ENCODE peak calls at places on chromosomes 12 and 14, in nine cellular contexts. One of them, this sample, is unnamed.

GRCh38 chr14:104305511-104306449 is 167.4 kb downstream of the KIF26A start:
- DNase-seq in dorsolateral prefrontal cortex: no peak
- DNase-seq in GM20000: no peak
- DNase-seq in psoas muscle: no peak
- DNase-seq in A549: no peak
- DNase-seq in fibroblast of lung: no peak
- DNase-seq in progenitor cell of endocrine pancreas: no peak
- DNase-seq in GM12865: no peak
- DNase-seq in RWPE1: no peak
- DNase-seq in this sample: no peak

GRCh38 chr14:93056840-93057585 is 58.7 kb downstream of the ITPK1 start:
- DNase-seq in RWPE1: no peak
- DNase-seq in A549: no peak
- DNase-seq in psoas muscle: no peak
- DNase-seq in GM12865: no peak
- DNase-seq in fibroblast of lung: no peak
- DNase-seq in GM20000: no peak
- DNase-seq in dorsolateral prefrontal cortex: peak
- DNase-seq in progenitor cell of endocrine pancreas: no peak
- DNase-seq in this sample: no peak

GRCh38 chr12:2387051-2387834 is 334.5 kb downstream of the CACNA1C start:
- DNase-seq in psoas muscle: no peak
- DNase-seq in GM12865: peak
- DNase-seq in dorsolateral prefrontal cortex: no peak
- DNase-seq in A549: no peak
- DNase-seq in GM20000: peak
- DNase-seq in progenitor cell of endocrine pancreas: no peak
- DNase-seq in RWPE1: no peak
- DNase-seq in fibroblast of lung: peak
- DNase-seq in this sample: no peak

GRCh38 chr14:101908795-101909194 is 55.6 kb upstream of the DYNC1H1 start:
- DNase-seq in progenitor cell of endocrine pancreas: no peak
- DNase-seq in GM12865: no peak
- DNase-seq in fibroblast of lung: no peak
- DNase-seq in dorsolateral prefrontal cortex: no peak
- DNase-seq in GM20000: no peak
- DNase-seq in psoas muscle: no peak
- DNase-seq in A549: no peak
- DNase-seq in RWPE1: no peak
- DNase-seq in this sample: no peak

GRCh38 chr12:62656576-62657362 is 190.1 kb downstream of the MON2 start:
- DNase-seq in A549: no peak
- DNase-seq in psoas muscle: no peak
- DNase-seq in fibroblast of lung: no peak
- DNase-seq in GM20000: no peak
- DNase-seq in progenitor cell of endocrine pancreas: no peak
- DNase-seq in dorsolateral prefrontal cortex: no peak
- DNase-seq in GM12865: no peak
- DNase-seq in RWPE1: no peak
- DNase-seq in this sample: no peak

GRCh38 chr12:80677994-80678393 is 29.4 kb upstream of the MYF6 start:
- DNase-seq in dorsolateral prefrontal cortex: no peak
- DNase-seq in fibroblast of lung: no peak
- DNase-seq in GM20000: no peak
- DNase-seq in progenitor cell of endocrine pancreas: no peak
- DNase-seq in GM12865: no peak
- DNase-seq in RWPE1: no peak
- DNase-seq in psoas muscle: no peak
- DNase-seq in A549: no peak
- DNase-seq in this sample: no peak

GRCh38 chr12:111444314-111444705 is 38.6 kb downstream of the SH2B3 start:
- DNase-seq in progenitor cell of endocrine pancreas: no peak
- DNase-seq in fibroblast of lung: peak
- DNase-seq in A549: no peak
- DNase-seq in dorsolateral prefrontal cortex: no peak
- DNase-seq in psoas muscle: no peak
- DNase-seq in GM20000: peak
- DNase-seq in GM12865: peak
- DNase-seq in RWPE1: no peak
- DNase-seq in this sample: no peak

GRCh38 chr14:22088614-22089359 is 415.2 kb upstream of the OR4E1 start:
- DNase-seq in RWPE1: no peak
- DNase-seq in psoas muscle: no peak
- DNase-seq in dorsolateral prefrontal cortex: no peak
- DNase-seq in progenitor cell of endocrine pancreas: no peak
- DNase-seq in A549: no peak
- DNase-seq in GM12865: no peak
- DNase-seq in fibroblast of lung: peak
- DNase-seq in GM20000: no peak
- DNase-seq in this sample: no peak

GRCh38 chr12:49367381-49368239 is at the start of gene SPATS2:
- DNase-seq in A549: no peak
- DNase-seq in GM12865: peak
- DNase-seq in fibroblast of lung: peak
- DNase-seq in dorsolateral prefrontal cortex: peak
- DNase-seq in GM20000: no peak
- DNase-seq in RWPE1: no peak
- DNase-seq in psoas muscle: peak
- DNase-seq in progenitor cell of endocrine pancreas: no peak
- DNase-seq in this sample: peak

GRCh38 chr12:110505332-110505731 is 3.2 kb downstream of the RAD9B start:
- DNase-seq in dorsolateral prefrontal cortex: no peak
- DNase-seq in psoas muscle: no peak
- DNase-seq in GM20000: no peak
- DNase-seq in GM12865: no peak
- DNase-seq in progenitor cell of endocrine pancreas: no peak
- DNase-seq in RWPE1: no peak
- DNase-seq in A549: no peak
- DNase-seq in fibroblast of lung: no peak
- DNase-seq in this sample: no peak

GRCh38 chr12:132030367-132031038 is 80.8 kb downstream of the EP400 start:
- DNase-seq in progenitor cell of endocrine pancreas: no peak
- DNase-seq in GM12865: no peak
- DNase-seq in A549: no peak
- DNase-seq in dorsolateral prefrontal cortex: peak
- DNase-seq in fibroblast of lung: peak
- DNase-seq in GM20000: no peak
- DNase-seq in RWPE1: no peak
- DNase-seq in psoas muscle: no peak
- DNase-seq in this sample: no peak

GRCh38 chr12:28775556-28775955 is 373.5 kb upstream of the FAR2 start:
- DNase-seq in dorsolateral prefrontal cortex: no peak
- DNase-seq in GM20000: no peak
- DNase-seq in progenitor cell of endocrine pancreas: no peak
- DNase-seq in GM12865: no peak
- DNase-seq in fibroblast of lung: no peak
- DNase-seq in psoas muscle: no peak
- DNase-seq in A549: no peak
- DNase-seq in RWPE1: no peak
- DNase-seq in this sample: no peak

GRCh38 chr12:91974541-91974940 is 171.1 kb downstream of the BTG1 start:
- DNase-seq in dorsolateral prefrontal cortex: no peak
- DNase-seq in GM20000: no peak
- DNase-seq in A549: no peak
- DNase-seq in RWPE1: no peak
- DNase-seq in fibroblast of lung: peak
- DNase-seq in GM12865: no peak
- DNase-seq in progenitor cell of endocrine pancreas: no peak
- DNase-seq in psoas muscle: no peak
- DNase-seq in this sample: no peak

GRCh38 chr12:75979181-75979580 is 52.4 kb downstream of the PHLDA1 start:
- DNase-seq in GM20000: no peak
- DNase-seq in fibroblast of lung: peak
- DNase-seq in dorsolateral prefrontal cortex: no peak
- DNase-seq in psoas muscle: no peak
- DNase-seq in GM12865: peak
- DNase-seq in A549: no peak
- DNase-seq in progenitor cell of endocrine pancreas: no peak
- DNase-seq in RWPE1: peak
- DNase-seq in this sample: no peak

GRCh38 chr12:124745891-124746570 is 117.6 kb downstream of the SCARB1 start:
- DNase-seq in fibroblast of lung: peak
- DNase-seq in A549: peak
- DNase-seq in GM12865: no peak
- DNase-seq in dorsolateral prefrontal cortex: peak
- DNase-seq in RWPE1: peak
- DNase-seq in progenitor cell of endocrine pancreas: peak
- DNase-seq in psoas muscle: peak
- DNase-seq in GM20000: no peak
- DNase-seq in this sample: no peak

GRCh38 chr14:89833120-89833521 is 121.4 kb downstream of the EFCAB11 start:
- DNase-seq in A549: no peak
- DNase-seq in fibroblast of lung: peak
- DNase-seq in psoas muscle: no peak
- DNase-seq in dorsolateral prefrontal cortex: no peak
- DNase-seq in progenitor cell of endocrine pancreas: no peak
- DNase-seq in GM12865: no peak
- DNase-seq in GM20000: no peak
- DNase-seq in RWPE1: no peak
- DNase-seq in this sample: no peak

DNA sequence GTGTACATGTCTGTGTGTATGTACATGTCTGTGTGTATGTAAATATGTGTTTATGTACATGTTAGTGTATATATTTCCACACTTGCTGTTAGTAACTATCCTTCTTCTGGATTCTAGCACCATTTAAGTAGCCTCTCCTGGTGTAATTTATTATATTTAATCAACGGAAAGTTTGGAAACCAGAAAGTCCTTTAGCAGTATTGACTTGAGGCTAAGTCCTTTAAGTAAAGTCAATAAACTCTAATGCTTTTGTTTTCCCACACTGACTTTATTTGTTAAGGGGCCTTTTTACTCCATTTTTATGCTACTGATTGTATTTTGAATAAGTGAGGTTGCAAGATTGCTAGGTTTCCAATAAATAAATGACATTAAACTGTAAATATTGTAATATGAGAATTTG is 876.4 kb upstream of the SEL1L start:
- DNase-seq in psoas muscle: no peak
- DNase-seq in progenitor cell of endocrine pancreas: no peak
- DNase-seq in GM20000: no peak
- DNase-seq in RWPE1: no peak
- DNase-seq in GM12865: no peak
- DNase-seq in dorsolateral prefrontal cortex: no peak
- DNase-seq in fibroblast of lung: no peak
- DNase-seq in A549: no peak
- DNase-seq in this sample: no peak
- TF ChIP-seq CTCF in psoas muscle: no peak
- TF ChIP-seq CTCF in progenitor cell of endocrine pancreas: no peak
- TF ChIP-seq CTCF in GM20000: no peak
- TF ChIP-seq CTCF in RWPE1: no peak
- TF ChIP-seq CTCF in GM12865: no peak
- TF ChIP-seq CTCF in dorsolateral prefrontal cortex: no peak
- TF ChIP-seq CTCF in fibroblast of lung: no peak
- TF ChIP-seq CTCF in A549: no peak
- TF ChIP-seq CTCF in this sample: no peak

GRCh38 chr12:71638499-71638898 is 25.1 kb downstream of the ZFC3H1 start:
- DNase-seq in GM20000: no peak
- DNase-seq in RWPE1: no peak
- DNase-seq in psoas muscle: no peak
- DNase-seq in A549: no peak
- DNase-seq in progenitor cell of endocrine pancreas: no peak
- DNase-seq in GM12865: no peak
- DNase-seq in fibroblast of lung: no peak
- DNase-seq in dorsolateral prefrontal cortex: no peak
- DNase-seq in this sample: no peak
- TF ChIP-seq CTCF in GM20000: no peak
- TF ChIP-seq CTCF in RWPE1: no peak
- TF ChIP-seq CTCF in psoas muscle: no peak
- TF ChIP-seq CTCF in A549: no peak
- TF ChIP-seq CTCF in progenitor cell of endocrine pancreas: no peak
- TF ChIP-seq CTCF in GM12865: no peak
- TF ChIP-seq CTCF in fibroblast of lung: no peak
- TF ChIP-seq CTCF in dorsolateral prefrontal cortex: no peak
- TF ChIP-seq CTCF in this sample: no peak

GRCh38 chr12:51323317-51323960 is 535 bp downstream of the BIN2 start:
- DNase-seq in psoas muscle: no peak
- DNase-seq in dorsolateral prefrontal cortex: no peak
- DNase-seq in A549: no peak
- DNase-seq in fibroblast of lung: no peak
- DNase-seq in GM12865: peak
- DNase-seq in RWPE1: no peak
- DNase-seq in GM20000: peak
- DNase-seq in progenitor cell of endocrine pancreas: no peak
- DNase-seq in this sample: peak
- TF ChIP-seq CTCF in psoas muscle: no peak
- TF ChIP-seq CTCF in dorsolateral prefrontal cortex: no peak
- TF ChIP-seq CTCF in A549: no peak
- TF ChIP-seq CTCF in fibroblast of lung: no peak
- TF ChIP-seq CTCF in GM12865: no peak
- TF ChIP-seq CTCF in RWPE1: no peak
- TF ChIP-seq CTCF in GM20000: no peak
- TF ChIP-seq CTCF in progenitor cell of endocrine pancreas: no peak
- TF ChIP-seq CTCF in this sample: no peak

DNA sequence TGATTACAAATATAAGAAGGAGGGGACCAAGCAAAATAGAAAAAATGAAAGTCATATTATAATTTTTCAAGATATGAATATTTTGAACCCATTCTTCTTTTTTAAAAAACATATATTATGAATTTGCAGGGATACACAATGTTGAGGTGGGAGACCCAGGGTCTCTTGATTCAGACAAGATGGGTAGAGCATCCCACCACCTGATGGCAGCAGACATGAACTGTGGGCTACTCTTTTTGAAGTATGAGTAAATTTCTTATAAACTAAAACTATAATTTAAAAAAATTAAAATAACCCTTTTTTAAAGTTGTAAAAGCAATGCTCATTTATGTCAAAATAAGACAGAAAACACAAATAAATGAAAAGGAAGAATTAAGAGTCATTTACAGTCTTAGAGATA is 202.7 kb upstream of the PRICKLE1 start:
- DNase-seq in fibroblast of lung: no peak
- DNase-seq in GM20000: no peak
- DNase-seq in RWPE1: no peak
- DNase-seq in psoas muscle: no peak
- DNase-seq in dorsolateral prefrontal cortex: no peak
- DNase-seq in GM12865: no peak
- DNase-seq in A549: no peak
- DNase-seq in progenitor cell of endocrine pancreas: no peak
- DNase-seq in this sample: no peak
- TF ChIP-seq CTCF in fibroblast of lung: no peak
- TF ChIP-seq CTCF in GM20000: no peak
- TF ChIP-seq CTCF in RWPE1: no peak
- TF ChIP-seq CTCF in psoas muscle: no peak
- TF ChIP-seq CTCF in dorsolateral prefrontal cortex: no peak
- TF ChIP-seq CTCF in GM12865: no peak
- TF ChIP-seq CTCF in A549: no peak
- TF ChIP-seq CTCF in progenitor cell of endocrine pancreas: peak
- TF ChIP-seq CTCF in this sample: no peak

GRCh38 chr14:96564389-96564788 is 62.2 kb downstream of the PAPOLA start:
- DNase-seq in progenitor cell of endocrine pancreas: no peak
- DNase-seq in GM12865: no peak
- DNase-seq in GM20000: no peak
- DNase-seq in psoas muscle: no peak
- DNase-seq in RWPE1: no peak
- DNase-seq in A549: no peak
- DNase-seq in fibroblast of lung: no peak
- DNase-seq in dorsolateral prefrontal cortex: no peak
- DNase-seq in this sample: no peak
- TF ChIP-seq CTCF in progenitor cell of endocrine pancreas: no peak
- TF ChIP-seq CTCF in GM12865: no peak
- TF ChIP-seq CTCF in GM20000: no peak
- TF ChIP-seq CTCF in psoas muscle: no peak
- TF ChIP-seq CTCF in RWPE1: no peak
- TF ChIP-seq CTCF in A549: peak
- TF ChIP-seq CTCF in fibroblast of lung: no peak
- TF ChIP-seq CTCF in dorsolateral prefrontal cortex: no peak
- TF ChIP-seq CTCF in this sample: no peak